ENCODE peak calls at places on chromosomes 3 and 15, in eight cellular contexts. O, T, S, Z, L, P, M and F are unnamed samples.
A peak's percentile ranks its signal among the peaks of the same experiment; 100 is the strongest.

GRCh38 chr15:62125763-62126162 is 39.3 kb downstream of the C2CD4B start:
- DNase-seq in P (peak; percentile 50), O (peak; percentile 58), L (no peak), Z (no peak), S (no peak), T (peak; percentile 91), M (no peak), F (no peak)

GRCh38 chr3:52435246-52436101 is 9.4 kb downstream of the SEMA3G start:
- DNase-seq in L (no peak), T (no peak), P (no peak), M (peak; percentile 65), O (no peak), S (peak; percentile 24), Z (no peak), F (no peak)

GRCh38 chr3:190534986-190535385 is 21.1 kb downstream of the IL1RAP start:
- DNase-seq in Z (no peak), S (no peak), L (no peak), M (no peak), T (peak; percentile 11), P (no peak), O (peak; percentile 20), F (no peak)

GRCh38 chr3:180322829-180323228 is 279.1 kb upstream of the TTC14 start:
- DNase-seq in M (peak; percentile 60), P (no peak), S (no peak), O (no peak), Z (no peak), L (no peak), T (no peak), F (no peak)

GRCh38 chr3:47444103-47444502 is 31.6 kb downstream of the SCAP start:
- DNase-seq in M (no peak), Z (no peak), O (peak; percentile 20), L (no peak), S (no peak), P (no peak), T (no peak), F (no peak)

GRCh38 chr3:71520186-71521020 is 63.1 kb downstream of the FOXP1 start:
- DNase-seq in P (no peak), L (no peak), M (no peak), O (no peak), S (no peak), T (no peak), Z (no peak), F (no peak)

GRCh38 chr15:52392008-52392687 is 96.5 kb upstream of the MYO5C start:
- DNase-seq in T (no peak), L (peak; percentile 83), O (peak; percentile 87), P (no peak), S (no peak), M (no peak), Z (no peak), F (no peak)

GRCh38 chr3:25355034-25355898 is 72.8 kb upstream of the RARB start:
- DNase-seq in T (no peak), P (no peak), L (no peak), S (no peak), O (no peak), M (no peak), Z (no peak), F (no peak)

GRCh38 chr15:48103647-48104046 is 17.1 kb upstream of the SLC24A5 start:
- DNase-seq in T (no peak), O (no peak), Z (no peak), M (no peak), L (no peak), S (no peak), P (no peak), F (no peak)

GRCh38 chr3:101039285-101039684 is 46.1 kb upstream of the ABI3BP start:
- DNase-seq in L (no peak), M (no peak), T (no peak), Z (no peak), S (no peak), O (peak; percentile 15), P (no peak), F (no peak)

GRCh38 chr3:149620291-149621020 is 37.4 kb downstream of the WWTR1 start:
- DNase-seq in S (no peak), T (no peak), P (no peak), L (no peak), Z (no peak), M (no peak), O (peak; percentile 91), F (no peak)

GRCh38 chr15:94667109-94667508 is 435.7 kb downstream of the MCTP2 start:
- DNase-seq in Z (no peak), T (no peak), L (no peak), M (no peak), S (no peak), P (no peak), O (no peak), F (no peak)

GRCh38 chr3:13866406-13866965 is 13.4 kb downstream of the WNT7A start:
- DNase-seq in P (no peak), T (no peak), Z (no peak), L (no peak), M (peak; percentile 52), O (no peak), S (no peak), F (no peak)

GRCh38 chr15:35963316-35963715 is 417.4 kb upstream of the DPH6 start:
- DNase-seq in P (no peak), T (no peak), O (peak; percentile 5), L (no peak), Z (no peak), M (no peak), S (no peak), F (no peak)

GRCh38 chr15:90036806-90037509 is 35.8 kb downstream of the ZNF710 start:
- DNase-seq in S (no peak), Z (no peak), P (peak; percentile 6), O (no peak), T (no peak), L (peak; percentile 38), M (peak; percentile 67), F (no peak)

GRCh38 chr15:71447328-71448250 is 332.3 kb downstream of the THSD4 start:
- DNase-seq in O (peak; percentile 70), Z (no peak), P (no peak), S (no peak), M (no peak), L (peak; percentile 61), T (peak; percentile 76), F (no peak)

GRCh38 chr3:11060500-11061251 is 68.1 kb downstream of the SLC6A1 start:
- DNase-seq in M (peak; percentile 86), O (peak; percentile 82), S (peak; percentile 77), T (peak; percentile 54), Z (peak; percentile 8), P (peak; percentile 63), L (peak; percentile 94), F (peak; percentile 45)

GRCh38 chr15:60840306-60840702 is 361.4 kb upstream of the ICE2 start:
- DNase-seq in S (no peak), P (no peak), T (peak; percentile 44), L (peak; percentile 78), M (no peak), O (peak; percentile 77), Z (no peak), F (no peak)

GRCh38 chr3:182500294-182500693 is 293.0 kb upstream of the ATP11B start:
- DNase-seq in T (no peak), Z (no peak), O (no peak), S (no peak), M (no peak), L (peak; percentile 87), P (no peak), F (no peak)

GRCh38 chr3:184769771-184770170 is 42.2 kb upstream of the VPS8 start:
- DNase-seq in T (no peak), M (peak; percentile 57), P (no peak), L (no peak), S (no peak), Z (no peak), O (peak; percentile 57), F (no peak)

GRCh38 chr3:194134231-194134756 is 1.7 kb upstream of the HES1 start:
- DNase-seq in T (no peak), L (no peak), P (peak; percentile 51), S (peak; percentile 82), Z (peak; percentile 38), M (peak; percentile 90), O (peak; percentile 86), F (peak; percentile 35)
- H3K4me1 ChIP-seq in T (peaks cover 19% of the 10 kb centered on the region), L (peaks cover 14% of the 10 kb centered on the region), P (peaks cover 55% of the 10 kb centered on the region), S (peaks cover 57% of the 10 kb centered on the region), Z (peaks cover 32% of the 10 kb centered on the region), M (peaks cover 96% of the 10 kb centered on the region), O (peaks cover 33% of the 10 kb centered on the region), F (peaks cover 51% of the 10 kb centered on the region)

DNA sequence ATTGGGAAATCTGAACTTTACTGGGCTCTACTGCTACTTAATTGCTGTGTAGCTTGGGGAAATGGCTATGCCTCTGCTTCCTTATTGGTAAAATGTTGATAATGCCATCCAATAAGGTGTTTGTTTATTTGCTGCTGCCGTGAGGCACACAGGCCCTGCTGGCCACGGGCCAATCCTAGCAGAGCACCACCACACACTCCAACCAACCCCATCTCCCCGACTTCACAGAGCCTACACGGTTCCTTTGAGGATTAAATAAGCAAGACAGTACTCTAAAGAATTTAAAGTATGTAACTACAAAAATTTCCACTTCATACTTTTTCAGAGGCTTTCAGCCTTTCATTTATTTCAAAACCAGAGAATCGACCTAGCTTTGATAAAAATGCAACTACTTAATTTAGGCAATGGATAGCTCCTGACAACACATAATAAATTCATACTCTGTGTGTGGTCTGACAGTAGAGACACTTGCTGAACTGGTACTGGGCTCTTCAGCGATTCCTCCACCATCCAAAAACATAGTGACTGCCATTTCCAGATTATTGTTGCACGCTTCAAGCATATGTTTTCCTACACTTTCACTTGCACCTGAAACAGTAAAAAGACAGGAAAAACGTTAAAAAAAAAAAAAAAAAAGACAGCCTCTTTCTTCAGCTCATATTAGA is 25.3 kb downstream of the UBXN7 start:
- DNase-seq in O (peak; percentile 70), S (no peak), Z (no peak), P (no peak), M (no peak), L (no peak), T (no peak), F (no peak)
- H3K36me3 ChIP-seq in O (peaks cover 12% of the 10 kb centered on the region), S (peaks cover 50% of the 10 kb centered on the region), Z (no peaks in the 10 kb centered on the region), P (no peaks in the 10 kb centered on the region), M (peaks cover 50% of the 10 kb centered on the region), L (peaks cover 59% of the 10 kb centered on the region), T (peaks cover 3% of the 10 kb centered on the region), F (no peaks in the 10 kb centered on the region)

GRCh38 chr15:64841258-64842098 is at the start of gene PLEKHO2:
- DNase-seq in M (peak; percentile 99), Z (peak; percentile 90), P (peak; percentile 95), L (peak; percentile 99), T (peak; percentile 93), S (peak; percentile 97), O (peak; percentile 98), F (peak; percentile 94)

GRCh38 chr15:64844576-64845140 is 2.9 kb downstream of the PLEKHO2 start:
- DNase-seq in M (no peak), T (no peak), L (peak; percentile 46), Z (no peak), O (peak; percentile 45), P (no peak), S (no peak), F (no peak)

GRCh38 chr15:64842099-64842940 is 605 bp downstream of the PLEKHO2 start:
- DNase-seq in O (peak; percentile 58), M (no peak), L (peak; percentile 64), P (no peak), Z (no peak), T (peak; percentile 48), S (peak; percentile 65), F (no peak)

GRCh38 chr15:64843996-64844395 is 2.3 kb downstream of the PLEKHO2 start:
- DNase-seq in L (peak; percentile 39), Z (no peak), S (no peak), P (no peak), O (no peak), M (no peak), T (no peak), F (no peak)

GRCh38 chr15:64842986-64843561 is 1.4 kb downstream of the PLEKHO2 start:
- DNase-seq in S (peak; percentile 79), P (peak; percentile 53), Z (peak; percentile 46), T (peak; percentile 74), M (peak; percentile 87), L (peak; percentile 67), O (peak; percentile 81), F (peak; percentile 75)
- H3K4me1 ChIP-seq in S (peaks cover 58% of the 10 kb centered on the region), P (peaks cover 34% of the 10 kb centered on the region), Z (peaks cover 8% of the 10 kb centered on the region), T (peaks cover 41% of the 10 kb centered on the region), M (peaks cover 83% of the 10 kb centered on the region), L (peaks cover 3% of the 10 kb centered on the region), O (peaks cover 30% of the 10 kb centered on the region), F (peaks cover 40% of the 10 kb centered on the region)

GRCh38 chr3:49327485-49327884 is 12.4 kb downstream of the USP4 start:
- DNase-seq in O (peak; percentile 23), P (no peak), Z (no peak), M (no peak), S (no peak), L (no peak), T (peak; percentile 7), F (no peak)
- H3K36me3 ChIP-seq in O (peaks cover 62% of the 10 kb centered on the region), P (peaks cover 81% of the 10 kb centered on the region), Z (no peaks in the 10 kb centered on the region), M (peaks cover 100% of the 10 kb centered on the region), S (peaks cover 100% of the 10 kb centered on the region), L (peaks cover 64% of the 10 kb centered on the region), T (peaks cover 18% of the 10 kb centered on the region), F (no peaks in the 10 kb centered on the region)